ENCODE peak calls at places on chromosome 14, in nine cellular contexts. T is AG08395; B is AG09309; X is cardiac muscle cell; N is stimulated activated naive CD8-positive, alpha-beta T cell treated with anti-CD3 and anti-CD28 coated beads, Interleukin-15, Interleukin-2, amounts not matched to agents 100 U/mL and 50 U/mL, for 24 hours; I is T-helper 1 cell; U is activated CD4-positive, alpha-beta memory T cell treated with anti-CD3 and anti-CD28 coated beads, Interleukin-2, amount 10 ng/mL, durations not matched to agents 7 days and 5 days; Q is lung; F is mucosa of gallbladder. A is an unnamed sample.

GRCh38 chr14:55625481-55625880 is 45.5 kb downstream of the KTN1 start:
- DNase-seq in B (no peak), X (no peak), T (no peak), F (no peak), I (no peak), U (no peak), N (no peak), Q (no peak), A (no peak)

GRCh38 chr14:94768521-94769412 is 1.1 kb downstream of the GSC start:
- DNase-seq in Q (no peak), F (no peak), N (peak; percentile 29), U (peak; percentile 54), B (no peak), X (no peak), T (peak; percentile 22), I (no peak), A (no peak)

GRCh38 chr14:69580009-69580577 is 5.4 kb upstream of the CCDC177 start:
- DNase-seq in N (peak; percentile 22), Q (no peak), T (peak; percentile 53), F (peak; percentile 40), X (peak; percentile 63), U (no peak), B (peak; percentile 94), I (no peak), A (peak; percentile 51)

GRCh38 chr14:72745546-72745945 is 148.4 kb downstream of the DPF3 start:
- DNase-seq in I (no peak), F (peak; percentile 4), Q (no peak), X (no peak), U (no peak), B (no peak), N (no peak), T (peak; percentile 82), A (peak; percentile 69)

GRCh38 chr14:89388853-89389252 is 28.2 kb downstream of the FOXN3 start:
- DNase-seq in X (no peak), T (no peak), B (no peak), N (no peak), Q (no peak), U (no peak), F (no peak), I (no peak), A (no peak)

GRCh38 chr14:92717571-92718042 is 30.8 kb downstream of the LGMN start:
- DNase-seq in U (peak; percentile 34), I (no peak), B (no peak), N (no peak), T (no peak), X (no peak), F (no peak), Q (no peak), A (no peak)

GRCh38 chr14:50399251-50400032 is 2.8 kb upstream of the CDKL1 start:
- DNase-seq in F (no peak), I (no peak), T (peak; percentile 31), Q (no peak), B (no peak), N (no peak), U (no peak), X (no peak), A (no peak)

GRCh38 chr14:68624541-68625220 is 168.2 kb downstream of the ZFP36L1 start:
- DNase-seq in N (no peak), T (no peak), X (no peak), I (no peak), U (no peak), F (peak; percentile 9), Q (peak; percentile 3), B (no peak), A (no peak)

GRCh38 chr14:74474376-74474775 is 18.7 kb downstream of the NPC2 start:
- DNase-seq in T (no peak), Q (no peak), B (no peak), I (no peak), F (no peak), X (no peak), U (no peak), N (no peak), A (no peak)

GRCh38 chr14:72643317-72643801 is 250.5 kb downstream of the DPF3 start:
- DNase-seq in B (peak; percentile 87), T (peak; percentile 96), I (no peak), Q (no peak), X (no peak), F (peak; percentile 21), U (no peak), N (no peak), A (peak; percentile 89)

GRCh38 chr14:38074754-38075153 is 132.9 kb upstream of the SSTR1 start:
- DNase-seq in Q (no peak), U (no peak), I (no peak), X (no peak), F (no peak), T (no peak), B (no peak), N (no peak), A (no peak)

GRCh38 chr14:77064535-77065178 is 33.4 kb upstream of the CIPC start:
- DNase-seq in N (no peak), I (no peak), U (no peak), X (no peak), T (no peak), F (no peak), Q (no peak), B (no peak), A (no peak)

GRCh38 chr14:64198486-64198885 is 95.7 kb downstream of the ESR2 start:
- DNase-seq in U (no peak), T (no peak), B (no peak), N (no peak), Q (no peak), X (no peak), F (no peak), I (no peak), A (no peak)

A was measured in GM04504.